ENCODE peak calls at places on chromosomes 6 and 20, in five cellular contexts. J is activated CD8-positive, alpha-beta memory T cell treated with anti-CD3 and anti-CD28 coated beads for 48 hours; E is SHP77; A is stimulated activated CD4-positive, alpha-beta T cell treated with anti-CD3 and anti-CD28 coated beads, TNF-alpha, amount 100 ng/mL, for 48 hours; X is sciatic nerve. O is an unnamed sample.

GRCh38 chr6:32109114-32109764 is at the start of gene TNXB:
- DNase-seq in J (no peak), E (no peak), A (no peak), X (peak; percentile 74), O (no peak)

GRCh38 chr6:167825759-167826229 is 917 bp upstream of the AFDN start:
- DNase-seq in J (no peak), E (no peak), A (no peak), X (no peak), O (no peak)

GRCh38 chr20:29874476-29875202 is 1382.8 kb upstream of the DEFB115 start:
- DNase-seq in J (no peak), E (no peak), A (no peak), X (no peak), O (no peak)

GRCh38 chr6:47483853-47484546 is 6.4 kb downstream of the CD2AP start:
- DNase-seq in J (no peak), E (no peak), A (no peak), X (no peak), O (no peak)

GRCh38 chr6:1527098-1527497 is 82.6 kb upstream of the FOXC1 start:
- DNase-seq in J (no peak), E (no peak), A (peak; percentile 17), X (peak; percentile 83), O (no peak)

GRCh38 chr6:36692220-36692619 is 5.4 kb upstream of the RAB44 start:
- DNase-seq in J (no peak), E (no peak), A (no peak), X (no peak), O (no peak)

GRCh38 chr6:34529665-34530327 is 26.3 kb downstream of the SPDEF start:
- DNase-seq in J (no peak), E (no peak), A (no peak), X (no peak), O (no peak)

GRCh38 chr20:48339147-48339985 is 488.4 kb downstream of the PREX1 start:
- DNase-seq in J (no peak), E (no peak), A (no peak), X (no peak), O (no peak)

GRCh38 chr20:62286493-62287064 is 16.2 kb upstream of the ADRM1 start:
- DNase-seq in J (no peak), E (no peak), A (no peak), X (no peak), O (no peak)

GRCh38 chr20:38658879-38659612 is 57.4 kb downstream of the ARHGAP40 start:
- DNase-seq in J (no peak), E (no peak), A (no peak), X (no peak), O (no peak)

GRCh38 chr6:4612636-4613171 is 163.5 kb upstream of the CDYL start:
- DNase-seq in J (no peak), E (no peak), A (no peak), X (no peak), O (no peak)

GRCh38 chr6:74073896-74074295 is 377.9 kb downstream of the CD109 start:
- DNase-seq in J (no peak), E (no peak), A (no peak), X (no peak), O (no peak)

GRCh38 chr6:29035951-29036350 is 9.0 kb downstream of the OR2W1 start:
- DNase-seq in J (no peak), E (no peak), A (no peak), X (no peak), O (no peak)

GRCh38 chr20:59827138-59828056 is 106.0 kb downstream of the SYCP2 start:
- DNase-seq in J (no peak), E (no peak), A (no peak), X (no peak), O (peak; percentile 52)

GRCh38 chr6:145865595-145865994 is 51.0 kb upstream of the FBXO30 start:
- DNase-seq in J (no peak), E (no peak), A (no peak), X (no peak), O (no peak)

O was measured in coronary artery.